ENCODE peak calls at places on chromosomes 16 and 17, in seven cellular contexts. One of them, this sample, is unnamed.

GRCh38 chr17:59093702-59094231 is 12.9 kb downstream of the TRIM37 start:
- DNase-seq in mesendoderm: no peak
- DNase-seq in neuronal stem cell: no peak
- DNase-seq in H9: no peak
- DNase-seq in H1: no peak
- DNase-seq in IMR-90: peak
- DNase-seq in trophoblast cell: peak
- DNase-seq in this sample: peak

GRCh38 chr17:72775914-72776313 is 316.6 kb downstream of the SLC39A11 start:
- DNase-seq in mesendoderm: no peak
- DNase-seq in neuronal stem cell: no peak
- DNase-seq in H9: no peak
- DNase-seq in H1: no peak
- DNase-seq in IMR-90: no peak
- DNase-seq in trophoblast cell: no peak
- DNase-seq in this sample: no peak

GRCh38 chr17:37710344-37710886 is 34.4 kb downstream of the HNF1B start:
- DNase-seq in mesendoderm: peak
- DNase-seq in neuronal stem cell: peak
- DNase-seq in H9: peak
- DNase-seq in H1: peak
- DNase-seq in IMR-90: peak
- DNase-seq in trophoblast cell: no peak
- DNase-seq in this sample: peak

GRCh38 chr17:9192010-9192409 is 170.7 kb downstream of the NTN1 start:
- DNase-seq in mesendoderm: no peak
- DNase-seq in neuronal stem cell: no peak
- DNase-seq in H9: no peak
- DNase-seq in H1: no peak
- DNase-seq in IMR-90: peak
- DNase-seq in trophoblast cell: no peak
- DNase-seq in this sample: no peak

GRCh38 chr17:2056221-2057129 is 1.6 kb downstream of the HIC1 start:
- DNase-seq in mesendoderm: peak
- DNase-seq in neuronal stem cell: no peak
- DNase-seq in H9: peak
- DNase-seq in H1: peak
- DNase-seq in IMR-90: peak
- DNase-seq in trophoblast cell: peak
- DNase-seq in this sample: peak

GRCh38 chr17:17709815-17710321 is 28.6 kb downstream of the RAI1 start:
- DNase-seq in mesendoderm: no peak
- DNase-seq in neuronal stem cell: no peak
- DNase-seq in H9: no peak
- DNase-seq in H1: no peak
- DNase-seq in IMR-90: no peak
- DNase-seq in trophoblast cell: no peak
- DNase-seq in this sample: no peak

GRCh38 chr16:4486126-4486893 is 10.1 kb downstream of the HMOX2 start:
- DNase-seq in mesendoderm: no peak
- DNase-seq in neuronal stem cell: no peak
- DNase-seq in H9: no peak
- DNase-seq in H1: no peak
- DNase-seq in IMR-90: no peak
- DNase-seq in trophoblast cell: no peak
- DNase-seq in this sample: no peak

GRCh38 chr17:63772801-63773271 is 561 bp downstream of the CCDC47 start:
- DNase-seq in mesendoderm: peak
- DNase-seq in neuronal stem cell: no peak
- DNase-seq in H9: no peak
- DNase-seq in H1: no peak
- DNase-seq in IMR-90: peak
- DNase-seq in trophoblast cell: no peak
- DNase-seq in this sample: peak

GRCh38 chr17:75876190-75876937 is 2.0 kb downstream of the TRIM47 start:
- DNase-seq in mesendoderm: peak
- DNase-seq in neuronal stem cell: no peak
- DNase-seq in H9: peak
- DNase-seq in H1: peak
- DNase-seq in IMR-90: no peak
- DNase-seq in trophoblast cell: no peak
- DNase-seq in this sample: peak

GRCh38 chr16:49560018-49560830 is 186.6 kb downstream of the C16orf78 start:
- DNase-seq in mesendoderm: peak
- DNase-seq in neuronal stem cell: no peak
- DNase-seq in H9: no peak
- DNase-seq in H1: no peak
- DNase-seq in IMR-90: no peak
- DNase-seq in trophoblast cell: no peak
- DNase-seq in this sample: no peak

GRCh38 chr17:1351275-1351674 is 48.7 kb downstream of the YWHAE start:
- DNase-seq in mesendoderm: no peak
- DNase-seq in neuronal stem cell: no peak
- DNase-seq in H9: no peak
- DNase-seq in H1: no peak
- DNase-seq in IMR-90: no peak
- DNase-seq in trophoblast cell: no peak
- DNase-seq in this sample: no peak

GRCh38 chr17:1872976-1873375 is 43.2 kb downstream of the RPA1 start:
- DNase-seq in mesendoderm: no peak
- DNase-seq in neuronal stem cell: no peak
- DNase-seq in H9: no peak
- DNase-seq in H1: no peak
- DNase-seq in IMR-90: no peak
- DNase-seq in trophoblast cell: no peak
- DNase-seq in this sample: no peak

GRCh38 chr17:45091778-45092425 is 30.8 kb downstream of the NMT1 start:
- DNase-seq in mesendoderm: no peak
- DNase-seq in neuronal stem cell: no peak
- DNase-seq in H9: no peak
- DNase-seq in H1: no peak
- DNase-seq in IMR-90: peak
- DNase-seq in trophoblast cell: no peak
- DNase-seq in this sample: peak

GRCh38 chr16:53207810-53208752 is 153.3 kb downstream of the CHD9 start:
- DNase-seq in mesendoderm: peak
- DNase-seq in neuronal stem cell: peak
- DNase-seq in H9: peak
- DNase-seq in H1: peak
- DNase-seq in IMR-90: peak
- DNase-seq in trophoblast cell: peak
- DNase-seq in this sample: peak

GRCh38 chr16:50861926-50862325 is 120.0 kb downstream of the CYLD start:
- DNase-seq in mesendoderm: no peak
- DNase-seq in neuronal stem cell: no peak
- DNase-seq in H9: no peak
- DNase-seq in H1: no peak
- DNase-seq in IMR-90: peak
- DNase-seq in trophoblast cell: no peak
- DNase-seq in this sample: no peak

GRCh38 chr17:78146471-78146869 is 285 bp downstream of the C17orf99 start:
- DNase-seq in mesendoderm: no peak
- DNase-seq in neuronal stem cell: no peak
- DNase-seq in H9: no peak
- DNase-seq in H1: no peak
- DNase-seq in IMR-90: no peak
- DNase-seq in trophoblast cell: no peak
- DNase-seq in this sample: no peak

GRCh38 chr16:25037632-25038031 is 22.5 kb upstream of the ARHGAP17 start:
- DNase-seq in mesendoderm: no peak
- DNase-seq in neuronal stem cell: no peak
- DNase-seq in H9: no peak
- DNase-seq in H1: no peak
- DNase-seq in IMR-90: no peak
- DNase-seq in trophoblast cell: no peak
- DNase-seq in this sample: no peak

GRCh38 chr17:72660274-72661092 is 432.0 kb downstream of the SLC39A11 start:
- DNase-seq in mesendoderm: peak
- DNase-seq in neuronal stem cell: no peak
- DNase-seq in H9: no peak
- DNase-seq in H1: no peak
- DNase-seq in IMR-90: no peak
- DNase-seq in trophoblast cell: no peak
- DNase-seq in this sample: no peak

GRCh38 chr17:77281024-77281903 is 140.5 kb downstream of the SEC14L1 start:
- DNase-seq in mesendoderm: peak
- DNase-seq in neuronal stem cell: peak
- DNase-seq in H9: peak
- DNase-seq in H1: peak
- DNase-seq in IMR-90: peak
- DNase-seq in trophoblast cell: peak
- DNase-seq in this sample: peak

GRCh38 chr17:49515196-49515770 is 20.2 kb downstream of the NGFR start:
- DNase-seq in mesendoderm: peak
- DNase-seq in neuronal stem cell: peak
- DNase-seq in H9: peak
- DNase-seq in H1: peak
- DNase-seq in IMR-90: peak
- DNase-seq in trophoblast cell: peak
- DNase-seq in this sample: peak

GRCh38 chr16:11258553-11259287 is 2.7 kb upstream of the SOCS1 start:
- DNase-seq in mesendoderm: no peak
- DNase-seq in neuronal stem cell: no peak
- DNase-seq in H9: no peak
- DNase-seq in H1: no peak
- DNase-seq in IMR-90: no peak
- DNase-seq in trophoblast cell: no peak
- DNase-seq in this sample: no peak

DNA sequence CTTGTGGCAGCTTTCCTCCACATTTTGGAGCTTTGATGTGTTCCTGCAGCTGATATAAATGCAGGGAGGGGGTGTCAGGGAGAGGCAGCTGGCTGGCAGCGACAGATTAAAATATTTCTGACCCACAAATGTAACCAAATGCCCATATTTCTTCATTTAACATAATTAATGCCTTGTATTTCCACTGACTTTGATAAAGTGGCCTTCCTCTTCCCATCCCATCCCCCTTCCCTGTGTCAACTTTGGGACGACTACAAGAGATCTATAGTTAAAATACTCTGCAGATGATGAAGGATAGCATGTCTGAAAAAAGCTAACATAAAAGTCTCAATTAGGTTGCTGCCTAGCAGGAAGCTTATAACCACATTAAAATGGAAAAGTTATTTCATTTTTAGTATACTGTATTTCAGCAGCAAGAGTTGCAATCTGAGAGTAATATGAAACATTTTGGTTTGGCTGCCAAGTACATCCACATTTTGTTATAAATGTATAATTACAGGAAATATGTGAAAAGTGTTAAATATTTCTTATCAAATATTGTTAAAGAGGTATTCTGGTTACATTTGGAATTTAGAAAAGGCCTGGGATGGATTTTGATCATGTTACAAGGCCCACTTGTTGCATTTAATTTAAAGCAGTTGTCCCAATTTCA is 238.7 kb upstream of the TBX2 start:
- DNase-seq in mesendoderm: no peak
- DNase-seq in neuronal stem cell: no peak
- DNase-seq in H9: no peak
- DNase-seq in H1: no peak
- DNase-seq in IMR-90: no peak
- DNase-seq in trophoblast cell: no peak
- DNase-seq in this sample: no peak
- H2BK120ac ChIP-seq in mesendoderm: no peak
- H2BK120ac ChIP-seq in neuronal stem cell: no peak
- H2BK120ac ChIP-seq in H9: no peak
- H2BK120ac ChIP-seq in H1: no peak
- H2BK120ac ChIP-seq in IMR-90: no peak
- H2BK120ac ChIP-seq in trophoblast cell: no peak
- H2BK120ac ChIP-seq in this sample: no peak

GRCh38 chr17:74326506-74326905 is 480 bp downstream of the KIF19 start:
- DNase-seq in mesendoderm: no peak
- DNase-seq in neuronal stem cell: no peak
- DNase-seq in H9: no peak
- DNase-seq in H1: no peak
- DNase-seq in IMR-90: no peak
- DNase-seq in trophoblast cell: no peak
- DNase-seq in this sample: no peak
- H2AK5ac ChIP-seq in mesendoderm: no peak
- H2AK5ac ChIP-seq in neuronal stem cell: peak
- H2AK5ac ChIP-seq in H9: no peak
- H2AK5ac ChIP-seq in H1: no peak
- H2AK5ac ChIP-seq in IMR-90: no peak
- H2AK5ac ChIP-seq in trophoblast cell: no peak
- H2AK5ac ChIP-seq in this sample: no peak

GRCh38 chr16:75485230-75486013 is 9.8 kb downstream of the CHST6 start:
- DNase-seq in mesendoderm: no peak
- DNase-seq in neuronal stem cell: no peak
- DNase-seq in H9: no peak
- DNase-seq in H1: no peak
- DNase-seq in IMR-90: no peak
- DNase-seq in trophoblast cell: no peak
- DNase-seq in this sample: no peak
- H2BK120ac ChIP-seq in mesendoderm: no peak
- H2BK120ac ChIP-seq in neuronal stem cell: no peak
- H2BK120ac ChIP-seq in H9: no peak
- H2BK120ac ChIP-seq in H1: no peak
- H2BK120ac ChIP-seq in IMR-90: no peak
- H2BK120ac ChIP-seq in trophoblast cell: no peak
- H2BK120ac ChIP-seq in this sample: no peak

GRCh38 chr16:9177861-9178260 is 86.4 kb downstream of the HAPSTR1 start:
- DNase-seq in mesendoderm: peak
- DNase-seq in neuronal stem cell: no peak
- DNase-seq in H9: no peak
- DNase-seq in H1: no peak
- DNase-seq in IMR-90: no peak
- DNase-seq in trophoblast cell: no peak
- DNase-seq in this sample: no peak
- H2AK5ac ChIP-seq in mesendoderm: no peak
- H2AK5ac ChIP-seq in neuronal stem cell: no peak
- H2AK5ac ChIP-seq in H9: no peak
- H2AK5ac ChIP-seq in H1: no peak
- H2AK5ac ChIP-seq in IMR-90: no peak
- H2AK5ac ChIP-seq in trophoblast cell: no peak
- H2AK5ac ChIP-seq in this sample: no peak

GRCh38 chr16:69367980-69368379 is 16.4 kb upstream of the TMED6 start:
- DNase-seq in mesendoderm: no peak
- DNase-seq in neuronal stem cell: no peak
- DNase-seq in H9: no peak
- DNase-seq in H1: no peak
- DNase-seq in IMR-90: peak
- DNase-seq in trophoblast cell: no peak
- DNase-seq in this sample: no peak

GRCh38 chr16:69363281-69363717 is 11.7 kb upstream of the TMED6 start:
- DNase-seq in mesendoderm: no peak
- DNase-seq in neuronal stem cell: no peak
- DNase-seq in H9: no peak
- DNase-seq in H1: no peak
- DNase-seq in IMR-90: no peak
- DNase-seq in trophoblast cell: no peak
- DNase-seq in this sample: no peak

GRCh38 chr16:69364088-69364487 is 12.5 kb upstream of the TMED6 start:
- DNase-seq in mesendoderm: no peak
- DNase-seq in neuronal stem cell: no peak
- DNase-seq in H9: no peak
- DNase-seq in H1: no peak
- DNase-seq in IMR-90: no peak
- DNase-seq in trophoblast cell: no peak
- DNase-seq in this sample: no peak

GRCh38 chr16:69365901-69366300 is 14.3 kb upstream of the TMED6 start:
- DNase-seq in mesendoderm: no peak
- DNase-seq in neuronal stem cell: no peak
- DNase-seq in H9: no peak
- DNase-seq in H1: no peak
- DNase-seq in IMR-90: peak
- DNase-seq in trophoblast cell: no peak
- DNase-seq in this sample: no peak

GRCh38 chr16:69366431-69366830 is 14.8 kb upstream of the TMED6 start:
- DNase-seq in mesendoderm: no peak
- DNase-seq in neuronal stem cell: no peak
- DNase-seq in H9: no peak
- DNase-seq in H1: no peak
- DNase-seq in IMR-90: no peak
- DNase-seq in trophoblast cell: no peak
- DNase-seq in this sample: no peak
- H2BK120ac ChIP-seq in mesendoderm: no peak
- H2BK120ac ChIP-seq in neuronal stem cell: no peak
- H2BK120ac ChIP-seq in H9: no peak
- H2BK120ac ChIP-seq in H1: no peak
- H2BK120ac ChIP-seq in IMR-90: no peak
- H2BK120ac ChIP-seq in trophoblast cell: no peak
- H2BK120ac ChIP-seq in this sample: no peak

This sample was measured in mesenchymal stem cell.